ENCODE peak calls at places on chromosomes 11 and 22, in ten cellular contexts. P is T-helper 22 cell; S is heart left ventricle; G is T-helper 9 cell; R is activated CD4-positive, alpha-beta T cell treated with anti-CD3 and anti-CD28 coated beads, Interleukin-2, amount 50 U/mL, for 1 hour; N is mucosa of gallbladder; Z is sigmoid colon; H is posterior vena cava; J is occipital lobe; L is activated CD8-positive, alpha-beta memory T cell treated with anti-CD3 and anti-CD28 coated beads, Interleukin-2, amount 50 U/mL, for 4 hours. B is an unnamed sample.

GRCh38 chr11:1326435-1327063 is 17.1 kb upstream of the TOLLIP start:
- DNase-seq in G (no peak), R (no peak), L (no peak), N (no peak), P (no peak), S (no peak), Z (peak), H (no peak), J (no peak), B (no peak)

GRCh38 chr11:63998558-63999348 is 12.5 kb downstream of the OTUB1 start:
- DNase-seq in L (no peak), Z (no peak), G (no peak), R (peak), P (no peak), J (no peak), N (no peak), S (no peak), H (no peak), B (no peak)

GRCh38 chr11:118001494-118001971 is 15.3 kb downstream of the IL10RA start:
- DNase-seq in H (no peak), L (no peak), J (no peak), N (no peak), P (no peak), G (no peak), R (no peak), S (no peak), Z (no peak), B (no peak)

GRCh38 chr22:42673898-42674390 is 24.8 kb upstream of the CYB5R3 start:
- DNase-seq in S (no peak), G (no peak), P (no peak), J (no peak), N (no peak), Z (no peak), R (no peak), H (no peak), L (no peak), B (no peak)

GRCh38 chr11:17428930-17429329 is 40.5 kb upstream of the KCNJ11 start:
- DNase-seq in J (no peak), P (no peak), G (no peak), Z (no peak), H (no peak), S (no peak), N (no peak), L (no peak), R (no peak), B (no peak)

GRCh38 chr11:72617080-72617744 is 57.0 kb downstream of the PDE2A start:
- DNase-seq in H (no peak), S (no peak), P (no peak), G (no peak), J (peak), Z (peak), L (no peak), N (peak), R (no peak), B (no peak)

GRCh38 chr11:7671347-7671746 is 2.0 kb downstream of the CYB5R2 start:
- DNase-seq in N (peak), L (no peak), R (no peak), J (no peak), G (no peak), P (no peak), Z (no peak), S (no peak), H (no peak), B (no peak)

GRCh38 chr22:21626073-21626734 is 3.6 kb downstream of the YDJC start:
- DNase-seq in R (no peak), J (no peak), P (no peak), S (no peak), Z (no peak), G (no peak), N (no peak), L (no peak), H (no peak), B (no peak)

GRCh38 chr22:38029901-38030300 is 27.3 kb upstream of the PICK1 start:
- DNase-seq in J (no peak), R (no peak), L (no peak), S (no peak), P (no peak), G (no peak), H (no peak), Z (no peak), N (no peak), B (no peak)

GRCh38 chr11:79413258-79413657 is 27.6 kb downstream of the TENM4 start:
- DNase-seq in P (no peak), L (no peak), Z (peak), J (no peak), R (no peak), N (peak), H (peak), G (no peak), S (peak), B (no peak)